ENCODE peak calls at places on chromosomes 7 and 10, in seven cellular contexts. L is AG04450, A is AG10803, I is sigmoid colon, E is BE2C, X is choroid plexus epithelial cell, P is transverse colon. V is an unnamed sample.

GRCh38 chr7:81447351-81447952 is 322.4 kb downstream of the HGF start:
- DNase-seq in L (peak), A (peak), I (no peak), E (peak), X (peak), P (peak), V (peak)

GRCh38 chr10:130021373-130021950 is 57.4 kb upstream of the EBF3 start:
- DNase-seq in L (peak), A (peak), I (no peak), E (no peak), X (peak), P (no peak), V (no peak)

GRCh38 chr10:87763086-87763861 is 54.8 kb downstream of the ATAD1 start:
- DNase-seq in L (no peak), A (no peak), I (no peak), E (no peak), X (no peak), P (no peak), V (no peak)

GRCh38 chr7:101702362-101702850 is 73.3 kb upstream of the MYL10 start:
- DNase-seq in L (no peak), A (no peak), I (no peak), E (no peak), X (no peak), P (peak), V (peak)

GRCh38 chr7:95602421-95602820 is 6.1 kb upstream of the PDK4 start:
- DNase-seq in L (no peak), A (no peak), I (peak), E (no peak), X (no peak), P (no peak), V (no peak)

GRCh38 chr7:125878235-125878928 is 948.8 kb upstream of the POT1 start:
- DNase-seq in L (no peak), A (no peak), I (no peak), E (no peak), X (peak), P (no peak), V (no peak)

GRCh38 chr7:95509199-95509598 is 23.5 kb downstream of the ASB4 start:
- DNase-seq in L (no peak), A (peak), I (no peak), E (peak), X (peak), P (no peak), V (no peak)

GRCh38 chr10:116741391-116742351 is 695 bp downstream of the HSPA12A start:
- DNase-seq in L (no peak), A (peak), I (peak), E (peak), X (no peak), P (peak), V (no peak)

GRCh38 chr7:105353752-105354328 is 34.9 kb downstream of the SRPK2 start:
- DNase-seq in L (no peak), A (peak), I (peak), E (peak), X (peak), P (peak), V (peak)

GRCh38 chr7:103394566-103394965 is 47.1 kb downstream of the PSMC2 start:
- DNase-seq in L (no peak), A (no peak), I (no peak), E (no peak), X (no peak), P (no peak), V (no peak)

GRCh38 chr7:76428149-76428823 is 3.5 kb downstream of the ZP3 start:
- DNase-seq in L (no peak), A (no peak), I (peak), E (no peak), X (no peak), P (no peak), V (no peak)

GRCh38 chr10:110273474-110273873 is 31.2 kb downstream of the SMNDC1 start:
- DNase-seq in L (peak), A (peak), I (peak), E (no peak), X (peak), P (peak), V (no peak)

GRCh38 chr7:93890464-93891068 is at the start of gene TFPI2:
- DNase-seq in L (no peak), A (peak), I (peak), E (peak), X (peak), P (peak), V (peak)

GRCh38 chr7:150972094-150972493 is 6.0 kb downstream of the KCNH2 start:
- DNase-seq in L (no peak), A (no peak), I (peak), E (peak), X (no peak), P (peak), V (no peak)

GRCh38 chr7:151810434-151811232 is 66.3 kb downstream of the PRKAG2 start:
- DNase-seq in L (no peak), A (no peak), I (no peak), E (peak), X (no peak), P (no peak), V (no peak)

GRCh38 chr10:22316286-22317120 is at the start of gene COMMD3:
- DNase-seq in L (peak), A (peak), I (peak), E (peak), X (peak), P (peak), V (peak)

GRCh38 chr10:6778992-6779701 is 199.1 kb upstream of the PRKCQ start:
- DNase-seq in L (peak), A (peak), I (no peak), E (no peak), X (peak), P (no peak), V (no peak)

GRCh38 chr7:107948645-107949442 is 54.1 kb downstream of the LAMB1 start:
- DNase-seq in L (peak), A (peak), I (no peak), E (no peak), X (peak), P (no peak), V (no peak)

GRCh38 chr10:24723386-24723787 is 300 bp downstream of the ARHGAP21 start:
- DNase-seq in L (no peak), A (peak), I (peak), E (no peak), X (peak), P (peak), V (peak)
- H3K4me3 ChIP-seq in L (peak), A (peak), I (peak), E (peak), X (peak), P (peak), V (peak)

DNA sequence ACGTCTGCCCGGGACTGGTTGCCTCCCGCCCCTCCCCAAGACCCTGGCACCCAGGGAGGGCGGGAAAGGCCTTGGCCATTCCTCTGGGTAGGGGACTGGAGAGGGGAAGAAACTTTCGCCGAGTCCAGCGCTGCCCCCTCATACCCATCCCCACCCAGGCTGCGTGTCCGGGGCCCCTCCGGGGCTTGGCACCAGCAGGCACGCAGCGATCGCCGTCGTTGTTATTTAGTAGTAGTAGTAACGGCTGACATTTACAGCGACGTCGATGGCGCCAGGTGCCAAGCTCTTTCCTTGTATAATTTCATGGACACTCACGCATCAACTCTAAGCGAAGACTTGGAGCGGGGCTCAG is 3.3 kb upstream of the PDGFA start:
- DNase-seq in L (no peak), A (no peak), I (no peak), E (no peak), X (no peak), P (no peak), V (no peak)
- H3K4me3 ChIP-seq in L (no peak), A (no peak), I (peak), E (no peak), X (no peak), P (no peak), V (peak)

DNA sequence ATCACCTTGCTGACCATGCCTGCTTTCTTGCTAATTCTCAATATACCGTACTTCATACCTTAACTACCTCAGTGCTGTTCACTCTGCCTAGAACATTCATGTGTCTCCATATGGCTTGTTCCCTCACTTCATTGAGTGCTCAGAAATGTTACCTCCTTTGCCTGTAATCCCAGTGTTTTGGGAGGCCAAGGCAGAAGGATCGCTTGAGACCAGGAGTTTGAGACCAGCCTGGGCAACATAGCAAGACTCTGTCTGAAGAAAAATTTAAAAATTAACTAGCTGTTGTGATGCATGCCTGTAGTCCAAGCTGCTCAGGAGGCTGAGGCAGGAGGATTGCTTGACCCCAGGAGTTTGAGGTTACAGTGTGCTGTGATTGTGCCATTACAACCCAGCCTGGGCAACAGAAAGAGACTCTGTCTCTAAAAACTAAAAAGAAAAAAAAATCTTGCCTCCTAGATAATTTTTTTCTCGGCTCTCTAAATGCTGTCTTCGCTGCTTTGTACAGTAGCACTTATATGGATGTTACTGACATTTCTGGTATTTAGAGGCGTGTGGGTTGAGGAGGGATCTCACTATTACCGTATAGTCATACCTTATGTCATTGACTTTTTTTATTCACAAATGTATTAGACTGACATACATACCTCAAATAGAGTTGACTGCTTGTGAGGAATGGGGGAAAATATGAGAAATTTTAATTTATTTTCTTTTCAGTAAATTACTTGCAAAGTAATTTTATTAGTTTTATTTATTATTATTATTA is 63.7 kb downstream of the LCOR start:
- DNase-seq in L (no peak), A (no peak), I (no peak), E (no peak), X (no peak), P (no peak), V (no peak)
- H3K4me3 ChIP-seq in L (no peak), A (no peak), I (no peak), E (no peak), X (no peak), P (no peak), V (no peak)

GRCh38 chr7:33100770-33101169 is 8.4 kb downstream of the RP9 start:
- DNase-seq in L (no peak), A (no peak), I (no peak), E (no peak), X (no peak), P (no peak), V (no peak)
- H3K4me3 ChIP-seq in L (no peak), A (no peak), I (no peak), E (no peak), X (no peak), P (no peak), V (no peak)

GRCh38 chr7:128831178-128831993 is 1.2 kb downstream of the FLNC start:
- DNase-seq in L (no peak), A (peak), I (peak), E (peak), X (peak), P (peak), V (no peak)
- H3K4me3 ChIP-seq in L (peak), A (peak), I (peak), E (peak), X (peak), P (peak), V (peak)

DNA sequence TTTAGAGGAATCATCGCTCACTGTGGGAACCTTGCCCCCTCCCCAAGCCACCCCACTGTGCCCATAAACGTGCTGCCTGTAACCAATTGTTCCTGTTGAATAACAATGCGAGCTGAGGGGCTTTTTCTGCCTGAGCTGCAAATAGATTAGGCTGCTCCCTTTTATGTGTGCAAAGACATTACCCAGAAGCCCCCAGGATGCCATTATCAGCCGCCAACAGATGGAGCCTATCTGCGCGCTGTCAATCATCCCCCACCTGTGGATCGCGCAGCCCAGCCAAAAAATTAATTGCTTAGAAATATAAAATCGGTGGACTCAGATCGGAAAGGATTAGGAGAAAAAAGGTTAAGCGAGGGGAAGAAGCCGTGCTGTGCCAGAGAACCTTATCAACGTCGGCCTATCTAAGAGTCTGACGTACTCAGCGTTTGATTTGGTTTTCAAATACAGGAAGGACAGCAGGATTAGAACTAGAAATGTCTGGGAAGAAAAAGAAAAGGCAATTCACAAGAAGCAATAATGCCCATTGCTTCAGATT is 167.3 kb upstream of the MYO3A start:
- DNase-seq in L (no peak), A (no peak), I (no peak), E (no peak), X (no peak), P (no peak), V (no peak)
- H3K4me3 ChIP-seq in L (no peak), A (no peak), I (no peak), E (no peak), X (no peak), P (no peak), V (no peak)

GRCh38 chr7:10908600-10908999 is 65.1 kb upstream of the PHF14 start:
- DNase-seq in L (no peak), A (no peak), I (no peak), E (no peak), X (no peak), P (no peak), V (no peak)
- H3K4me3 ChIP-seq in L (no peak), A (no peak), I (no peak), E (no peak), X (no peak), P (no peak), V (no peak)

DNA sequence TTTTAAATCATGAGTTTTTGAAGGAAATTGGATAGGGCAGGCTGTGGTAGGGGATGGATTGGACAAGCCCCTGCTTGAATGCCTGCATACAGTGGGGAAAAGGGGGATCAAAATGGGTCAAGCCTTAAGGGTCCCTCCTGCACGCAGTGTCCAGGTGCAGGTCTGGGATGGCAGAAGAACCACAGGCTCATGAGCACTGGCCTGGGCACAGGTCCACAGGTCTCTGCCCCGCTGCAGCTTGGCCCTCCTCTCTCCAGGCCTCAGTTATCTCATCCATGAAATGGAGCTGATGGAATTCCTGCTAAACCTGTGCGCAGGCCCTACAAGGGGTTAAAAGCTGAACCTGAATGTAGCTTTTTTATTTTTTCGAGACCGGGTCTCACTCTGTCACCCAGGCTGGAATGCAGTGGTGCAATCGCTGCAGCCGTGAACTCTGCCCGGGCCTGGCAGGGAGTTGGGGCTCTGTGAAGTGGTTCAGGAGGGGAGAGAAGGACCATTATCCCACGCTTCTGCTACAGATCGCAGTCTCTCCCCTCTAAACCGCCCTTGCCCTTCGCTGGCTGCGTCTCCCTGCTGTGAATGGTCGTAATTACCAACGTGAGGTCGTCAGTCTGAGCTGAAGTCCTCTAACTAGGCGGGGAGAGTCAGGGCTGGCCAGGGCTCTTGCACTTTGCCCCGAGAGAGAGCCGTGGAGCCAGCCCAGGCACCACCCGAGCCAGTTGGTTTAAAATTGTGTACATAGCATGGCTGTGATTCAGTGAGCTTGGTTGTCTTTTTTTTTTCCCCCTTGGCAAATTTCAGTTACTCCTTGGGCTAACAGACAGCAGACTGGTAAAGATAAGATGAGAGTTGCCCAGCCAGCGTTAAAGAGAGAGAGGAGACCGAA is 77.5 kb upstream of the GTF2I start:
- DNase-seq in L (no peak), A (peak), I (no peak), E (no peak), X (peak), P (peak), V (peak)
- H3K4me3 ChIP-seq in L (no peak), A (no peak), I (no peak), E (no peak), X (no peak), P (no peak), V (no peak)

GRCh38 chr7:1175967-1176851 is 16.2 kb upstream of the ZFAND2A start:
- DNase-seq in L (no peak), A (peak), I (peak), E (peak), X (peak), P (peak), V (peak)

GRCh38 chr7:1176891-1177373 is 16.9 kb upstream of the ZFAND2A start:
- DNase-seq in L (no peak), A (peak), I (no peak), E (peak), X (peak), P (peak), V (peak)

GRCh38 chr7:1174881-1175596 is 15.0 kb upstream of the ZFAND2A start:
- DNase-seq in L (no peak), A (no peak), I (no peak), E (no peak), X (no peak), P (no peak), V (no peak)

GRCh38 chr7:1172666-1173523 is 12.9 kb upstream of the ZFAND2A start:
- DNase-seq in L (no peak), A (no peak), I (no peak), E (no peak), X (no peak), P (no peak), V (no peak)

GRCh38 chr7:1175597-1175966 is 15.6 kb upstream of the ZFAND2A start:
- DNase-seq in L (no peak), A (no peak), I (no peak), E (no peak), X (no peak), P (no peak), V (no peak)
- H3K4me3 ChIP-seq in L (no peak), A (no peak), I (peak), E (peak), X (no peak), P (no peak), V (peak)